ENCODE peak calls at places on chromosomes 11 and 22, in ten cellular contexts. One of them, this sample, is unnamed.

GRCh38 chr22:45318168-45318557 is 8.4 kb downstream of the FAM118A start:
- DNase-seq in tibial artery: peak; percentile 92
- DNase-seq in MM.1S: peak; percentile 34
- DNase-seq in spleen: peak; percentile 85
- DNase-seq in cardiac fibroblast: peak; percentile 97
- DNase-seq in suprapubic skin: no peak
- DNase-seq in left ventricle myocardium inferior: peak; percentile 78
- DNase-seq in RWPE1: peak; percentile 42
- DNase-seq in K562: peak; percentile 25
- DNase-seq in neural crest cell: no peak
- DNase-seq in this sample: peak; percentile 71

GRCh38 chr22:39439170-39439569 is 17.6 kb upstream of the MGAT3 start:
- DNase-seq in left ventricle myocardium inferior: no peak
- DNase-seq in neural crest cell: no peak
- DNase-seq in K562: no peak
- DNase-seq in suprapubic skin: no peak
- DNase-seq in MM.1S: no peak
- DNase-seq in tibial artery: no peak
- DNase-seq in spleen: no peak
- DNase-seq in RWPE1: no peak
- DNase-seq in cardiac fibroblast: peak; percentile 70
- DNase-seq in this sample: no peak

GRCh38 chr11:43376594-43376993 is 17.9 kb downstream of the TTC17 start:
- DNase-seq in suprapubic skin: no peak
- DNase-seq in neural crest cell: no peak
- DNase-seq in MM.1S: no peak
- DNase-seq in cardiac fibroblast: peak; percentile 52
- DNase-seq in K562: no peak
- DNase-seq in spleen: no peak
- DNase-seq in tibial artery: no peak
- DNase-seq in left ventricle myocardium inferior: no peak
- DNase-seq in RWPE1: peak; percentile 79
- DNase-seq in this sample: no peak

GRCh38 chr11:134987828-134988227 is 575.8 kb upstream of the B3GAT1 start:
- DNase-seq in tibial artery: no peak
- DNase-seq in K562: no peak
- DNase-seq in suprapubic skin: no peak
- DNase-seq in neural crest cell: no peak
- DNase-seq in spleen: no peak
- DNase-seq in RWPE1: no peak
- DNase-seq in MM.1S: no peak
- DNase-seq in left ventricle myocardium inferior: no peak
- DNase-seq in cardiac fibroblast: no peak
- DNase-seq in this sample: no peak

GRCh38 chr11:104581246-104581980 is 316.8 kb downstream of the CASP12 start:
- DNase-seq in tibial artery: no peak
- DNase-seq in spleen: no peak
- DNase-seq in suprapubic skin: no peak
- DNase-seq in RWPE1: no peak
- DNase-seq in MM.1S: no peak
- DNase-seq in K562: no peak
- DNase-seq in neural crest cell: no peak
- DNase-seq in left ventricle myocardium inferior: no peak
- DNase-seq in cardiac fibroblast: no peak
- DNase-seq in this sample: no peak

GRCh38 chr11:120043323-120043945 is 94.5 kb downstream of the TRIM29 start:
- DNase-seq in suprapubic skin: no peak
- DNase-seq in spleen: no peak
- DNase-seq in tibial artery: no peak
- DNase-seq in RWPE1: no peak
- DNase-seq in cardiac fibroblast: no peak
- DNase-seq in MM.1S: no peak
- DNase-seq in neural crest cell: no peak
- DNase-seq in left ventricle myocardium inferior: no peak
- DNase-seq in K562: no peak
- DNase-seq in this sample: no peak

GRCh38 chr22:46081036-46081830 is 69.1 kb upstream of the PPARA start:
- DNase-seq in MM.1S: no peak
- DNase-seq in cardiac fibroblast: no peak
- DNase-seq in tibial artery: peak; percentile 70
- DNase-seq in RWPE1: no peak
- DNase-seq in left ventricle myocardium inferior: peak; percentile 17
- DNase-seq in neural crest cell: no peak
- DNase-seq in suprapubic skin: peak; percentile 79
- DNase-seq in spleen: peak; percentile 70
- DNase-seq in K562: no peak
- DNase-seq in this sample: peak; percentile 30

GRCh38 chr11:112369374-112369773 is 108.7 kb upstream of the PLET1 start:
- DNase-seq in RWPE1: no peak
- DNase-seq in cardiac fibroblast: no peak
- DNase-seq in K562: no peak
- DNase-seq in suprapubic skin: no peak
- DNase-seq in tibial artery: no peak
- DNase-seq in spleen: no peak
- DNase-seq in left ventricle myocardium inferior: no peak
- DNase-seq in MM.1S: no peak
- DNase-seq in neural crest cell: no peak
- DNase-seq in this sample: no peak

GRCh38 chr11:66313321-66314185 is 3.3 kb downstream of the CD248 start:
- DNase-seq in suprapubic skin: peak; percentile 80
- DNase-seq in cardiac fibroblast: peak; percentile 58
- DNase-seq in RWPE1: no peak
- DNase-seq in spleen: peak; percentile 82
- DNase-seq in left ventricle myocardium inferior: peak; percentile 41
- DNase-seq in neural crest cell: no peak
- DNase-seq in K562: peak; percentile 49
- DNase-seq in MM.1S: no peak
- DNase-seq in tibial artery: no peak
- DNase-seq in this sample: peak; percentile 80

GRCh38 chr11:16783321-16783801 is 44.9 kb downstream of the C11orf58 start:
- DNase-seq in tibial artery: peak; percentile 64
- DNase-seq in spleen: no peak
- DNase-seq in RWPE1: no peak
- DNase-seq in left ventricle myocardium inferior: no peak
- DNase-seq in cardiac fibroblast: no peak
- DNase-seq in neural crest cell: no peak
- DNase-seq in K562: no peak
- DNase-seq in MM.1S: no peak
- DNase-seq in suprapubic skin: no peak
- DNase-seq in this sample: no peak

GRCh38 chr11:68010058-68011041 is at the start of gene ALDH3B1:
- DNase-seq in spleen: peak; percentile 93
- DNase-seq in cardiac fibroblast: peak; percentile 95
- DNase-seq in K562: peak; percentile 81
- DNase-seq in tibial artery: peak; percentile 100
- DNase-seq in suprapubic skin: peak; percentile 98
- DNase-seq in RWPE1: peak; percentile 70
- DNase-seq in left ventricle myocardium inferior: peak; percentile 90
- DNase-seq in MM.1S: peak; percentile 66
- DNase-seq in neural crest cell: no peak
- DNase-seq in this sample: peak; percentile 96

GRCh38 chr11:79390477-79390876 is 50.4 kb downstream of the TENM4 start:
- DNase-seq in tibial artery: no peak
- DNase-seq in cardiac fibroblast: no peak
- DNase-seq in neural crest cell: no peak
- DNase-seq in MM.1S: peak; percentile 47
- DNase-seq in left ventricle myocardium inferior: no peak
- DNase-seq in K562: no peak
- DNase-seq in spleen: no peak
- DNase-seq in suprapubic skin: no peak
- DNase-seq in RWPE1: no peak
- DNase-seq in this sample: no peak

GRCh38 chr11:129278586-129279319 is 86.6 kb upstream of the ARHGAP32 start:
- DNase-seq in K562: no peak
- DNase-seq in neural crest cell: peak; percentile 21
- DNase-seq in cardiac fibroblast: peak; percentile 27
- DNase-seq in MM.1S: peak; percentile 16
- DNase-seq in left ventricle myocardium inferior: no peak
- DNase-seq in suprapubic skin: no peak
- DNase-seq in RWPE1: peak; percentile 18
- DNase-seq in tibial artery: no peak
- DNase-seq in spleen: peak; percentile 80
- DNase-seq in this sample: no peak

GRCh38 chr11:117584056-117584830 is 212.8 kb downstream of the DSCAML1 start:
- DNase-seq in cardiac fibroblast: no peak
- DNase-seq in neural crest cell: no peak
- DNase-seq in spleen: no peak
- DNase-seq in suprapubic skin: peak; percentile 65
- DNase-seq in K562: no peak
- DNase-seq in left ventricle myocardium inferior: no peak
- DNase-seq in tibial artery: peak; percentile 47
- DNase-seq in RWPE1: peak; percentile 10
- DNase-seq in MM.1S: no peak
- DNase-seq in this sample: no peak
- TF ChIP-seq CTCF in cardiac fibroblast: no peak
- TF ChIP-seq CTCF in neural crest cell: no peak
- TF ChIP-seq CTCF in spleen: no peak
- TF ChIP-seq CTCF in suprapubic skin: no peak
- TF ChIP-seq CTCF in K562: no peak
- TF ChIP-seq CTCF in left ventricle myocardium inferior: no peak
- TF ChIP-seq CTCF in tibial artery: no peak
- TF ChIP-seq CTCF in RWPE1: no peak
- TF ChIP-seq CTCF in MM.1S: no peak
- TF ChIP-seq CTCF in this sample: no peak

DNA sequence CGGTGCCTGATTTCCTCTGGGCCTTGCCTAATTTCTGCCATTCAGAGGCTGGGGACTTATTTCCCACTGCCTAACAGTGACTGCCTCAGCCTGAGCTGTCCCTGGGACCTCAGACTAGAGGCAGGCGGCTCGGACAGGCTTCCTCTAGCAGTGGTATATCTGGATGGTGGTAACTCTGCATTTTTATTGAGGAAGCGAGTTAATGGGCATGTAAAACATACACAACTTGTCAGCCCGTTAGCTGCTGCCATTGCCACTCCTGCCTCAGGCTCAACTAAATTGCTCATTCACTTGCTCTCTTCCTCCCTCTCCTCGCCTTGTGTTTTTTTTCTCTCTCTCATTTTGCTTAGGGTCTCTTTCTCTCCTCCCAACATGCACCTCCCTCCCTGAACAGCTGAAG is 561.6 kb downstream of the BUD13 start:
- DNase-seq in tibial artery: peak; percentile 43
- DNase-seq in K562: no peak
- DNase-seq in RWPE1: no peak
- DNase-seq in left ventricle myocardium inferior: no peak
- DNase-seq in neural crest cell: no peak
- DNase-seq in MM.1S: no peak
- DNase-seq in cardiac fibroblast: no peak
- DNase-seq in suprapubic skin: no peak
- DNase-seq in spleen: no peak
- DNase-seq in this sample: no peak
- TF ChIP-seq CTCF in tibial artery: no peak
- TF ChIP-seq CTCF in K562: no peak
- TF ChIP-seq CTCF in RWPE1: no peak
- TF ChIP-seq CTCF in left ventricle myocardium inferior: no peak
- TF ChIP-seq CTCF in neural crest cell: no peak
- TF ChIP-seq CTCF in MM.1S: no peak
- TF ChIP-seq CTCF in cardiac fibroblast: no peak
- TF ChIP-seq CTCF in suprapubic skin: no peak
- TF ChIP-seq CTCF in spleen: no peak
- TF ChIP-seq CTCF in this sample: no peak

GRCh38 chr11:9363954-9364912 is 20.2 kb upstream of the IPO7 start:
- DNase-seq in left ventricle myocardium inferior: peak; percentile 96
- DNase-seq in spleen: peak; percentile 97
- DNase-seq in RWPE1: peak; percentile 90
- DNase-seq in MM.1S: peak; percentile 92
- DNase-seq in tibial artery: peak; percentile 98
- DNase-seq in suprapubic skin: peak; percentile 97
- DNase-seq in cardiac fibroblast: peak; percentile 97
- DNase-seq in K562: peak; percentile 91
- DNase-seq in neural crest cell: peak; percentile 71
- DNase-seq in this sample: peak; percentile 100
- TF ChIP-seq CTCF in left ventricle myocardium inferior: no peak
- TF ChIP-seq CTCF in spleen: no peak
- TF ChIP-seq CTCF in RWPE1: no peak
- TF ChIP-seq CTCF in MM.1S: no peak
- TF ChIP-seq CTCF in tibial artery: no peak
- TF ChIP-seq CTCF in suprapubic skin: no peak
- TF ChIP-seq CTCF in cardiac fibroblast: no peak
- TF ChIP-seq CTCF in K562: peak; percentile 28
- TF ChIP-seq CTCF in neural crest cell: no peak
- TF ChIP-seq CTCF in this sample: no peak

DNA sequence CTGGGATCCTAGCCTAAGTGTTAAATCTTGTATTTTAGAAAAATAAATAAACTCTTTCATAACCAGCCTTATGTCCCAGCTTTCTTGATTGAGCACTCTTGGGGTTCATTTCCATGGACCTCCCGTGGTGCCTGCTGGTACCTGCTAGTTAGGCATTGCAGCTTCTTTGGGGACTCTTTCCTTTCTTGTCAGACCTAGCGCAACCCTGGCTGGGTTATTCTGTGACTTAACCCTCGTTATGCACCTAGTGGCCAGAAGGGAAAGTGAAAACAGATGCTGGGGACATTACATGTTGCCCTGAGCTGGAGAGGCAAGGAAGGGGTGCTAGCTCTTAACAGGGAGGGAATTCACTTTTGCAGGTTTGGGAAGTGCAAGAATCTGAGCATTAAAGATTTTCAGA is 46.8 kb downstream of the APIP start:
- DNase-seq in MM.1S: no peak
- DNase-seq in spleen: no peak
- DNase-seq in left ventricle myocardium inferior: no peak
- DNase-seq in cardiac fibroblast: no peak
- DNase-seq in tibial artery: no peak
- DNase-seq in RWPE1: no peak
- DNase-seq in neural crest cell: no peak
- DNase-seq in K562: peak; percentile 21
- DNase-seq in suprapubic skin: no peak
- DNase-seq in this sample: no peak
- TF ChIP-seq CTCF in MM.1S: peak; percentile 30
- TF ChIP-seq CTCF in spleen: no peak
- TF ChIP-seq CTCF in left ventricle myocardium inferior: no peak
- TF ChIP-seq CTCF in cardiac fibroblast: peak; percentile 13
- TF ChIP-seq CTCF in tibial artery: no peak
- TF ChIP-seq CTCF in RWPE1: no peak
- TF ChIP-seq CTCF in neural crest cell: peak; percentile 41
- TF ChIP-seq CTCF in K562: peak; percentile 32
- TF ChIP-seq CTCF in suprapubic skin: no peak
- TF ChIP-seq CTCF in this sample: no peak

DNA sequence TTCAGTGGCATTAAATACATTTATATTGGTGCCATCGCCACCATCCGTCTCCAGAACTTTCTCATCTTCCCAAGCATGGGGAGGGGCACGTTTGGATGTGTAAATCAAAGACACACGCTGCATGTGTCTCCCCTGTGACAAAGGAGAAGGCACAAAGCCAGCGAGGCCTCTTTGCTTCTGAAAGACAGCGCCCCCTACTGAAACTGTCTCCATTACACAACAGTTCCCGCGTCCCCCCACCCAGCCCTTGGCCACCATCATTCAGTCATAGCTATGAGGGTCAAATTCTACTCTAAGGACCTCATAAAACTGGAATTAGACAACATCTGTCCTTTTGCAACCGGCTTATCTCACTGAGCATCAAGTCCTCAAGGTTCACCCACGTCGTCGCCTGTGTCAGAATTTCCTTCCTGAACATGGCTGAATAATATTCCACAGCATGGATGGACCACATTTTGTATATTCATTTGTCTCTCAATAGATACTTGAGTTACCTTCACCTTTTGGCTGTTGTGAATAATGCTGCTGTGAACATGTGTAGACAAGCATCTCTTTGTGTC is 64.8 kb downstream of the IGF2 start:
- DNase-seq in neural crest cell: no peak
- DNase-seq in K562: peak; percentile 74
- DNase-seq in spleen: no peak
- DNase-seq in left ventricle myocardium inferior: no peak
- DNase-seq in cardiac fibroblast: no peak
- DNase-seq in tibial artery: no peak
- DNase-seq in suprapubic skin: no peak
- DNase-seq in RWPE1: no peak
- DNase-seq in MM.1S: no peak
- DNase-seq in this sample: no peak
- TF ChIP-seq CTCF in neural crest cell: peak; percentile 36
- TF ChIP-seq CTCF in K562: peak; percentile 51
- TF ChIP-seq CTCF in spleen: no peak
- TF ChIP-seq CTCF in left ventricle myocardium inferior: no peak
- TF ChIP-seq CTCF in cardiac fibroblast: peak; percentile 26
- TF ChIP-seq CTCF in tibial artery: no peak
- TF ChIP-seq CTCF in suprapubic skin: no peak
- TF ChIP-seq CTCF in RWPE1: no peak
- TF ChIP-seq CTCF in MM.1S: peak; percentile 35
- TF ChIP-seq CTCF in this sample: no peak

This sample was measured in left lung.